ENCODE peak calls at places on chromosomes 11 and 22, in six cellular contexts. H, X, D, F, I and Z are unnamed samples.

GRCh38 chr11:131692151-131692550 is 321.7 kb downstream of the NTM start:
- DNase-seq in D (no peak), I (no peak), F (no peak), H (no peak), X (no peak), Z (no peak)

GRCh38 chr11:126332221-126332711 is 23.2 kb upstream of the ST3GAL4 start:
- DNase-seq in D (no peak), H (no peak), F (no peak), X (no peak), I (no peak), Z (no peak)

GRCh38 chr11:93549986-93550385 is 6.8 kb upstream of the SMCO4 start:
- DNase-seq in F (no peak), H (no peak), D (no peak), X (no peak), I (no peak), Z (no peak)

GRCh38 chr22:39994046-39994565 is 648 bp upstream of the FAM83F start:
- DNase-seq in X (no peak), I (no peak), F (no peak), D (no peak), H (no peak), Z (no peak)

GRCh38 chr22:24335529-24335928 is 64.9 kb downstream of the SPECC1L start:
- DNase-seq in X (no peak), H (no peak), F (no peak), I (no peak), D (no peak), Z (no peak)

GRCh38 chr11:44335052-44335894 is 25.3 kb upstream of the ALX4 start:
- DNase-seq in I (no peak), F (no peak), X (peak), H (no peak), D (no peak), Z (no peak)

GRCh38 chr11:6298605-6299004 is 21.7 kb downstream of the CAVIN3 start:
- DNase-seq in H (peak), I (peak), D (no peak), F (peak), X (peak), Z (peak)

GRCh38 chr11:108319541-108320145 is 96.8 kb downstream of the ATM start:
- DNase-seq in I (no peak), D (no peak), H (no peak), X (no peak), F (no peak), Z (no peak)

GRCh38 chr11:119578466-119579220 is 150.4 kb downstream of the NECTIN1 start:
- DNase-seq in H (no peak), D (no peak), F (peak), X (no peak), I (no peak), Z (no peak)

GRCh38 chr11:123561046-123561781 is 93.2 kb downstream of the SCN3B start:
- DNase-seq in H (no peak), I (no peak), X (peak), D (no peak), F (peak), Z (no peak)

GRCh38 chr22:20652130-20652529 is 121.8 kb upstream of the SERPIND1 start:
- DNase-seq in F (no peak), X (no peak), D (no peak), H (no peak), I (no peak), Z (no peak)

GRCh38 chr11:34299962-34300350 is 57.9 kb downstream of the ABTB2 start:
- DNase-seq in D (no peak), H (no peak), X (no peak), I (no peak), F (no peak), Z (no peak)

GRCh38 chr11:2390871-2391662 is 9.5 kb upstream of the TSSC4 start:
- DNase-seq in X (peak), I (peak), D (peak), F (no peak), H (peak), Z (no peak)

DNA sequence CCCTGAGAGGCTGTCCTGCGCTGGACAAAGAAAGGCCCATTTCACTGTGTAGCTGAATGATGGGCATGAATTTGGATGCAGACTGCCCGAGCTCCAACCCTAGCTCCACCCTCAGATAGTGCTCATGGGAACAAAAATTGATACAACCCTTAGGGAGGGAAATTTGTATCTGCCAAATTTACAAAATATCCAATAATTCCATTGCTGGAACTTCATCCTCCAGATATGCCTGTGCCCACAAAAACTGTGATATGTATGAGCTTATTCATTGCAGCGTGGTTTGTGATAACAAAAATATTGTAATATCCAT is 2.1 kb downstream of the MS4A8 start:
- DNase-seq in H (no peak), X (no peak), D (no peak), I (no peak), F (no peak), Z (no peak)
- H3K4me3 ChIP-seq in H (no peak), X (no peak), D (no peak), I (no peak), F (no peak), Z (no peak)

DNA sequence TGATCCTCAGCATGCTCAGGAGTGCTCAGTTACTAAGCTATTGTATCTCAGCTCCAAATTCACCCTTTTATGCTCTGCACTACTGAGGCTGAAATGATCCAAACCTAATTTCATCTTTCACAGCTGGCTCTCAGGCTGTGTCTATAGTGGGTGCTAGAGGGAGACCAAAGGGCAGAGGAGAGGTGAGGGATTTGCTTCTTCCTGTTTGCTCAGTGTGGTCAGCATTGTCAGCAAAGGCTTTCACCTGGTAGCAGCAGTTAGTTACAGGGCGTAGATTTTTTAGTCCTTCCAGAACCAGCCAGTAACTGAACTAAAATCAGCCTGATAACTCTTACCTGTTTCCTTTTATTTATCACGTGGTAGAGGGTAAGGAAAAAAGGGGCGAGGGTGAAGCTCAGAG is 33.2 kb downstream of the XRCC6 start:
- DNase-seq in I (no peak), F (no peak), H (no peak), X (no peak), D (no peak), Z (no peak)
- TF ChIP-seq CTCF in I (no peak), F (no peak), H (no peak), X (no peak), D (no peak), Z (no peak)

DNA sequence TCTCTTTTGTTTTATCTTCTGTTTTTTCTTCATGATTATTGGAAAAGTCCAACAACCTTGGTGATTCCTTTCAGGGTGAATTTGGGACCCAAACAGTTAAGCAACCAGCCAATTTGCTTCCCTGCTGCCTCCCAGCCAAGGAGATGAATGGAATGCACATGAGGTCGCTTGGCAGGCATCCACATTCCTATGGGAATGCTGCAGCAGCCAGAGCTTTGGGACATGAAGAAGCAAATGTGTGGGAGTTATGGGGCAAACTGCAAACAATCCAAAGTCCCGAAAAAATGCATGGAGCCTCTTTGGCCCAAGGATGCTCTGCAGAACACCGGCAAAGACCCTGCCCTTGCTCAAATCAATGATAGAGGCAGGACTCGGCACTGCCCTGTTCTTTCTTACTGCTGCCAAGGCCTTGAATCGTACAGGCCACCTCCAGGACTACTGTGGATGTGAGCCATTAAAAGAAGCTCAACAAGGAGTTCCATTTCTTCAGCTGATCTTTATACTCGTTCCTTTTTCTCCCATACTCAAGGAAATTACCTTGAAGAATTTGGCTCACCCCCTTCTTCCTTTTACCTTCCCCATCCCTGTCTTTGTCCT is 117.3 kb upstream of the TEAD1 start:
- DNase-seq in H (peak), X (peak), F (peak), D (peak), I (no peak), Z (no peak)
- H3K4me3 ChIP-seq in H (no peak), X (no peak), F (no peak), D (no peak), I (no peak), Z (no peak)

GRCh38 chr11:58923300-58923788 is 15.9 kb upstream of the GLYATL1 start:
- DNase-seq in I (peak), X (peak), F (peak), H (peak), D (no peak), Z (peak)
- TF ChIP-seq CTCF in I (peak), X (peak), F (peak), H (peak), D (no peak), Z (peak)

GRCh38 chr11:70717961-70718595 is 319.7 kb downstream of the CTTN start:
- DNase-seq in D (no peak), F (no peak), H (no peak), X (no peak), I (no peak), Z (no peak)

GRCh38 chr11:70716986-70717775 is 318.9 kb downstream of the CTTN start:
- DNase-seq in D (no peak), F (no peak), H (no peak), X (no peak), I (no peak), Z (no peak)

GRCh38 chr11:70720291-70720690 is 322.0 kb downstream of the CTTN start:
- DNase-seq in X (no peak), D (no peak), F (no peak), I (no peak), H (no peak), Z (no peak)

GRCh38 chr11:70719516-70719915 is 321.2 kb downstream of the CTTN start:
- DNase-seq in F (no peak), I (no peak), D (no peak), H (no peak), X (no peak), Z (no peak)

DNA sequence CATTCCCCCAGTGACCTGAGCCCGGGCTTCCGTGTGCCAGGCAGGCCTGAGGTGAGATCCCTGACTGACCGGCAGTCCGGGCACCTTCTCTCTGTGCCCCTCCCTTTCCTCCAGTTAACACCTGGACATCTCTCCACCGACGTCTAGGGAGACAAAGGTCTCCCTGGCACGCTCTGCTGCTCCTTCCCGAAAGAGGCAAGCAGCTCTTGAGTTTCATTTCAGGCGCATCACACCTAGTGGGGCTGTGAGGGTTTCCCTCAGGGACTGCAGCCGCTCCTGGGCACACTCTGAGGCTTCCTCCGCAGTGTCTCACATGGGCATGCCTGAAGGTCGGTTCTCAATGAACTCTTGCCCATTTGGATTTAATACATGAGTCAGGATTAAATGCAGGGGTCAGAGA is 322.7 kb downstream of the CTTN start:
- DNase-seq in F (no peak), D (no peak), H (no peak), I (no peak), X (no peak), Z (no peak)
- H3K4me3 ChIP-seq in F (no peak), D (no peak), H (no peak), I (no peak), X (no peak), Z (no peak)